ENCODE peak calls at places on chromosomes 11 and 22, in four cellular contexts. One of them, this sample, is unnamed.

GRCh38 chr22:19614546-19614884 is 90.3 kb upstream of the CLDN5 start:
- DNase-seq in cardiac fibroblast: no peak
- DNase-seq in HFFc6: no peak
- DNase-seq in dermis blood vessel endothelial cell: no peak
- DNase-seq in this sample: no peak

GRCh38 chr11:2451916-2452694 is 7.3 kb downstream of the KCNQ1 start:
- DNase-seq in dermis blood vessel endothelial cell: no peak
- DNase-seq in cardiac fibroblast: no peak
- DNase-seq in HFFc6: no peak
- DNase-seq in this sample: no peak

GRCh38 chr22:36701941-36702640 is 1.5 kb downstream of the CACNG2 start:
- DNase-seq in dermis blood vessel endothelial cell: no peak
- DNase-seq in HFFc6: no peak
- DNase-seq in cardiac fibroblast: no peak
- DNase-seq in this sample: no peak

GRCh38 chr11:100825610-100826009 is 138.5 kb downstream of the ARHGAP42 start:
- DNase-seq in dermis blood vessel endothelial cell: no peak
- DNase-seq in HFFc6: no peak
- DNase-seq in cardiac fibroblast: no peak
- DNase-seq in this sample: no peak

GRCh38 chr11:86518211-86518610 is 143.5 kb downstream of the CCDC81 start:
- DNase-seq in cardiac fibroblast: no peak
- DNase-seq in dermis blood vessel endothelial cell: no peak
- DNase-seq in HFFc6: no peak
- DNase-seq in this sample: peak

GRCh38 chr11:2580061-2580421 is 119.8 kb downstream of the KCNQ1OT1 start:
- DNase-seq in dermis blood vessel endothelial cell: no peak
- DNase-seq in HFFc6: no peak
- DNase-seq in cardiac fibroblast: no peak
- DNase-seq in this sample: no peak

GRCh38 chr22:23713696-23714595 is 23.1 kb downstream of the RGL4 start:
- DNase-seq in cardiac fibroblast: no peak
- DNase-seq in HFFc6: no peak
- DNase-seq in dermis blood vessel endothelial cell: no peak
- DNase-seq in this sample: no peak

GRCh38 chr11:66136752-66137123 is 66.7 kb downstream of the PACS1 start:
- DNase-seq in cardiac fibroblast: peak
- DNase-seq in HFFc6: peak
- DNase-seq in dermis blood vessel endothelial cell: peak
- DNase-seq in this sample: no peak

GRCh38 chr11:67352546-67353316 is 615 bp downstream of the POLD4 start:
- DNase-seq in HFFc6: no peak
- DNase-seq in cardiac fibroblast: peak
- DNase-seq in dermis blood vessel endothelial cell: no peak
- DNase-seq in this sample: no peak

GRCh38 chr11:130457909-130458729 is 9.7 kb downstream of the ADAMTS15 start:
- DNase-seq in dermis blood vessel endothelial cell: no peak
- DNase-seq in cardiac fibroblast: no peak
- DNase-seq in HFFc6: no peak
- DNase-seq in this sample: no peak

GRCh38 chr11:121459413-121460041 is 6.8 kb upstream of the SORL1-AS1 start:
- DNase-seq in HFFc6: no peak
- DNase-seq in cardiac fibroblast: no peak
- DNase-seq in dermis blood vessel endothelial cell: no peak
- DNase-seq in this sample: no peak

GRCh38 chr11:76677010-76677771 is 6.6 kb upstream of the LRRC32 start:
- DNase-seq in HFFc6: peak
- DNase-seq in cardiac fibroblast: no peak
- DNase-seq in dermis blood vessel endothelial cell: no peak
- DNase-seq in this sample: no peak

GRCh38 chr22:31230155-31230870 is 18.2 kb downstream of the LIMK2 start:
- DNase-seq in dermis blood vessel endothelial cell: peak
- DNase-seq in HFFc6: no peak
- DNase-seq in cardiac fibroblast: peak
- DNase-seq in this sample: no peak

GRCh38 chr11:111942826-111943225 is 5.7 kb downstream of the DIXDC1 start:
- DNase-seq in dermis blood vessel endothelial cell: no peak
- DNase-seq in cardiac fibroblast: peak
- DNase-seq in HFFc6: no peak
- DNase-seq in this sample: no peak

GRCh38 chr11:24588075-24588474 is 91.2 kb downstream of the LUZP2 start:
- DNase-seq in HFFc6: no peak
- DNase-seq in cardiac fibroblast: peak
- DNase-seq in dermis blood vessel endothelial cell: peak
- DNase-seq in this sample: no peak

GRCh38 chr22:25475554-25476022 is 88.9 kb upstream of the GRK3 start:
- DNase-seq in HFFc6: no peak
- DNase-seq in cardiac fibroblast: peak
- DNase-seq in dermis blood vessel endothelial cell: peak
- DNase-seq in this sample: peak

GRCh38 chr22:18032455-18033101 is 8.2 kb upstream of the MICAL3 start:
- DNase-seq in cardiac fibroblast: peak
- DNase-seq in dermis blood vessel endothelial cell: no peak
- DNase-seq in HFFc6: peak
- DNase-seq in this sample: no peak

GRCh38 chr22:39308614-39309363 is 10.6 kb downstream of the RPL3 start:
- DNase-seq in dermis blood vessel endothelial cell: peak
- DNase-seq in HFFc6: peak
- DNase-seq in cardiac fibroblast: peak
- DNase-seq in this sample: peak

GRCh38 chr11:96097844-96098421 is 174.0 kb upstream of the MTMR2 start:
- DNase-seq in dermis blood vessel endothelial cell: no peak
- DNase-seq in HFFc6: no peak
- DNase-seq in cardiac fibroblast: no peak
- DNase-seq in this sample: no peak

GRCh38 chr11:33976351-33977199 is 75.0 kb upstream of the CAPRIN1 start:
- DNase-seq in dermis blood vessel endothelial cell: no peak
- DNase-seq in cardiac fibroblast: no peak
- DNase-seq in HFFc6: no peak
- DNase-seq in this sample: no peak

GRCh38 chr11:45665206-45665932 is at the start of gene CHST1:
- DNase-seq in cardiac fibroblast: no peak
- DNase-seq in HFFc6: no peak
- DNase-seq in dermis blood vessel endothelial cell: peak
- DNase-seq in this sample: no peak

GRCh38 chr11:125062196-125062930 is 742 bp upstream of the SLC37A2 start:
- DNase-seq in HFFc6: no peak
- DNase-seq in cardiac fibroblast: no peak
- DNase-seq in dermis blood vessel endothelial cell: no peak
- DNase-seq in this sample: no peak

GRCh38 chr11:44178381-44178780 is 82.9 kb downstream of the EXT2 start:
- DNase-seq in cardiac fibroblast: peak
- DNase-seq in dermis blood vessel endothelial cell: no peak
- DNase-seq in HFFc6: peak
- DNase-seq in this sample: peak

GRCh38 chr11:117814766-117815261 is 9.7 kb downstream of the FXYD2 start:
- DNase-seq in HFFc6: no peak
- DNase-seq in dermis blood vessel endothelial cell: peak
- DNase-seq in cardiac fibroblast: no peak
- DNase-seq in this sample: no peak

GRCh38 chr11:130161441-130161840 is 1.9 kb downstream of the ST14 start:
- DNase-seq in cardiac fibroblast: no peak
- DNase-seq in dermis blood vessel endothelial cell: no peak
- DNase-seq in HFFc6: no peak
- DNase-seq in this sample: no peak